ENCODE peak calls at places on chromosomes 1 and 21, in six cellular contexts. U is adrenal gland; Z is HCT116; G is HFFc6; O is DMS153; L is effector memory CD4-positive, alpha-beta T cell. Y is an unnamed sample.

GRCh38 chr1:111214086-111214801 is 13.3 kb upstream of the CHI3L2 start:
- DNase-seq in U (no peak), Z (no peak), G (no peak), O (no peak), L (no peak), Y (peak)

GRCh38 chr21:34113842-34114241 is 40.5 kb downstream of the MRPS6 start:
- DNase-seq in U (peak), Z (no peak), G (no peak), O (no peak), L (no peak), Y (no peak)

GRCh38 chr1:233614743-233615521 is 1.0 kb downstream of the KCNK1 start:
- DNase-seq in U (no peak), Z (no peak), G (no peak), O (no peak), L (no peak), Y (peak)

GRCh38 chr1:37794372-37795339 is 1.0 kb downstream of the MANEAL start:
- DNase-seq in U (no peak), Z (no peak), G (no peak), O (no peak), L (no peak), Y (no peak)

GRCh38 chr1:58927722-58928085 is 143.9 kb upstream of the JUN start:
- DNase-seq in U (no peak), Z (no peak), G (no peak), O (no peak), L (no peak), Y (no peak)

GRCh38 chr1:246139745-246140182 is 367.3 kb downstream of the SMYD3 start:
- DNase-seq in U (no peak), Z (peak), G (peak), O (no peak), L (no peak), Y (peak)

GRCh38 chr1:160416369-160416768 is 16.0 kb downstream of the VANGL2 start:
- DNase-seq in U (no peak), Z (peak), G (peak), O (peak), L (no peak), Y (no peak)

GRCh38 chr1:40303051-40303771 is 13.9 kb downstream of the COL9A2 start:
- DNase-seq in U (no peak), Z (no peak), G (no peak), O (no peak), L (no peak), Y (no peak)

GRCh38 chr1:193537266-193538003 is 351.0 kb upstream of the B3GALT2 start:
- DNase-seq in U (no peak), Z (no peak), G (no peak), O (no peak), L (no peak), Y (peak)

GRCh38 chr1:203166192-203166940 is 9.3 kb downstream of the MYBPH start:
- DNase-seq in U (no peak), Z (no peak), G (no peak), O (no peak), L (no peak), Y (no peak)

GRCh38 chr1:157438236-157439012 is 113.9 kb downstream of the FCRL5 start:
- DNase-seq in U (no peak), Z (no peak), G (no peak), O (no peak), L (no peak), Y (no peak)

GRCh38 chr1:227285745-227286144 is 32.5 kb downstream of the CDC42BPA start:
- DNase-seq in U (no peak), Z (no peak), G (no peak), O (no peak), L (no peak), Y (no peak)

GRCh38 chr1:201885531-201886075 is 3.1 kb upstream of the SHISA4 start:
- DNase-seq in U (peak), Z (peak), G (peak), O (no peak), L (no peak), Y (peak)

GRCh38 chr21:43361493-43362296 is 65.2 kb downstream of the SIK1 start:
- DNase-seq in U (no peak), Z (no peak), G (peak), O (peak), L (peak), Y (no peak)

GRCh38 chr21:36156815-36157670 is at the start of gene DOP1B:
- DNase-seq in U (no peak), Z (no peak), G (no peak), O (no peak), L (no peak), Y (no peak)

GRCh38 chr1:106526650-106527049 is 529.8 kb upstream of the PRMT6 start:
- DNase-seq in U (no peak), Z (no peak), G (no peak), O (no peak), L (no peak), Y (no peak)

GRCh38 chr1:55474168-55474786 is 259.1 kb upstream of the USP24 start:
- DNase-seq in U (no peak), Z (no peak), G (no peak), O (no peak), L (no peak), Y (peak)

GRCh38 chr1:21536223-21536622 is 27.0 kb downstream of the ALPL start:
- DNase-seq in U (peak), Z (no peak), G (no peak), O (no peak), L (no peak), Y (no peak)

GRCh38 chr1:175274368-175274767 is 81.8 kb upstream of the KIAA0040 start:
- DNase-seq in U (no peak), Z (no peak), G (no peak), O (no peak), L (no peak), Y (no peak)

GRCh38 chr1:209655832-209656231 is 3.6 kb upstream of the LAMB3 start:
- DNase-seq in U (no peak), Z (no peak), G (no peak), O (no peak), L (no peak), Y (peak)

GRCh38 chr1:153545067-153546055 is at the start of gene S100A4:
- DNase-seq in U (peak), Z (peak), G (peak), O (peak), L (peak), Y (peak)

GRCh38 chr1:93079685-93080141 is 630 bp downstream of the MTF2 start:
- DNase-seq in U (peak), Z (no peak), G (no peak), O (no peak), L (no peak), Y (no peak)

GRCh38 chr1:2148691-2149090 is 45.9 kb downstream of the FAAP20 start:
- DNase-seq in U (no peak), Z (no peak), G (no peak), O (no peak), L (peak), Y (no peak)

GRCh38 chr1:153141377-153141776 is 9.3 kb downstream of the SPRR2G start:
- DNase-seq in U (no peak), Z (no peak), G (no peak), O (no peak), L (no peak), Y (no peak)

GRCh38 chr1:38787041-38787440 is 72.5 kb downstream of the RRAGC start:
- DNase-seq in U (no peak), Z (no peak), G (no peak), O (no peak), L (no peak), Y (no peak)

GRCh38 chr1:214380418-214380817 is 99.5 kb downstream of the SMYD2 start:
- DNase-seq in U (no peak), Z (no peak), G (no peak), O (no peak), L (no peak), Y (peak)

GRCh38 chr1:19877351-19877750 is 4.8 kb upstream of the OTUD3 start:
- DNase-seq in U (no peak), Z (no peak), G (no peak), O (no peak), L (no peak), Y (peak)

GRCh38 chr1:97350241-97350640 is 570.6 kb downstream of the DPYD start:
- DNase-seq in U (no peak), Z (no peak), G (no peak), O (no peak), L (no peak), Y (no peak)

GRCh38 chr1:21706151-21706835 is 37.1 kb upstream of the RAP1GAP start:
- DNase-seq in U (no peak), Z (no peak), G (peak), O (no peak), L (no peak), Y (peak)

GRCh38 chr1:220954321-220954720 is 75.1 kb downstream of the HLX start:
- DNase-seq in U (no peak), Z (no peak), G (no peak), O (no peak), L (no peak), Y (no peak)

GRCh38 chr1:155285063-155285462 is 7.8 kb downstream of the HCN3 start:
- DNase-seq in U (no peak), Z (no peak), G (no peak), O (no peak), L (no peak), Y (no peak)

GRCh38 chr1:220956861-220957605 is 77.8 kb downstream of the HLX start:
- DNase-seq in U (peak), Z (no peak), G (peak), O (no peak), L (no peak), Y (peak)

GRCh38 chr1:195939844-195940243 is 668.4 kb downstream of the KCNT2 start:
- DNase-seq in U (no peak), Z (no peak), G (no peak), O (peak), L (no peak), Y (no peak)

Y was measured in trophoblast cell.